ENCODE peak calls at places on chromosomes 12 and 14, in five cellular contexts. One of them, this sample, is unnamed.
A peak's percentile ranks its signal among the peaks of the same experiment; 100 is the strongest.

GRCh38 chr14:96806836-96807235 is 9.7 kb downstream of the VRK1 start:
- DNase-seq in A549: no peak
- DNase-seq in K562: no peak
- DNase-seq in HepG2: peak; percentile 90
- DNase-seq in H1: no peak
- DNase-seq in this sample: no peak

GRCh38 chr12:17076335-17076734 is 470.4 kb upstream of the LMO3 start:
- DNase-seq in A549: peak; percentile 56
- DNase-seq in K562: no peak
- DNase-seq in HepG2: peak; percentile 8
- DNase-seq in H1: no peak
- DNase-seq in this sample: no peak

GRCh38 chr14:49250517-49250916 is 335.7 kb downstream of the RPS29 start:
- DNase-seq in A549: no peak
- DNase-seq in K562: no peak
- DNase-seq in HepG2: no peak
- DNase-seq in H1: no peak
- DNase-seq in this sample: no peak

GRCh38 chr12:98373982-98374381 is 141.4 kb upstream of the TMPO start:
- DNase-seq in A549: no peak
- DNase-seq in K562: no peak
- DNase-seq in HepG2: no peak
- DNase-seq in H1: no peak
- DNase-seq in this sample: no peak

GRCh38 chr12:54596526-54596946 is 8.1 kb upstream of the PPP1R1A start:
- DNase-seq in A549: peak; percentile 60
- DNase-seq in K562: peak; percentile 76
- DNase-seq in HepG2: peak; percentile 40
- DNase-seq in H1: peak; percentile 50
- DNase-seq in this sample: peak; percentile 52

GRCh38 chr12:43655586-43655985 is 103.0 kb downstream of the PUS7L start:
- DNase-seq in A549: no peak
- DNase-seq in K562: no peak
- DNase-seq in HepG2: no peak
- DNase-seq in H1: no peak
- DNase-seq in this sample: peak; percentile 39

GRCh38 chr14:99481745-99482099 is 513 bp downstream of the CCNK start:
- DNase-seq in A549: peak; percentile 40
- DNase-seq in K562: no peak
- DNase-seq in HepG2: no peak
- DNase-seq in H1: no peak
- DNase-seq in this sample: peak; percentile 39

GRCh38 chr14:49893309-49894213 is 679 bp downstream of the ARF6 start:
- DNase-seq in A549: peak; percentile 21
- DNase-seq in K562: peak; percentile 68
- DNase-seq in HepG2: no peak
- DNase-seq in H1: no peak
- DNase-seq in this sample: no peak

GRCh38 chr14:101104485-101104884 is 201.0 kb upstream of the RTL1 start:
- DNase-seq in A549: no peak
- DNase-seq in K562: no peak
- DNase-seq in HepG2: no peak
- DNase-seq in H1: no peak
- DNase-seq in this sample: no peak

GRCh38 chr12:56013482-56013881 is 7.4 kb upstream of the IKZF4 start:
- DNase-seq in A549: no peak
- DNase-seq in K562: no peak
- DNase-seq in HepG2: no peak
- DNase-seq in H1: no peak
- DNase-seq in this sample: no peak

GRCh38 chr12:93279849-93280412 is 97.8 kb upstream of the NUDT4 start:
- DNase-seq in A549: no peak
- DNase-seq in K562: no peak
- DNase-seq in HepG2: no peak
- DNase-seq in H1: no peak
- DNase-seq in this sample: peak; percentile 37

GRCh38 chr14:65500075-65500474 is 87.5 kb downstream of the FUT8 start:
- DNase-seq in A549: no peak
- DNase-seq in K562: no peak
- DNase-seq in HepG2: no peak
- DNase-seq in H1: no peak
- DNase-seq in this sample: no peak

GRCh38 chr14:53957739-53958138 is 1.1 kb upstream of the BMP4 start:
- DNase-seq in A549: no peak
- DNase-seq in K562: no peak
- DNase-seq in HepG2: peak; percentile 26
- DNase-seq in H1: no peak
- DNase-seq in this sample: no peak

GRCh38 chr12:94175763-94176660 is 27.6 kb downstream of the PLXNC1 start:
- DNase-seq in A549: no peak
- DNase-seq in K562: no peak
- DNase-seq in HepG2: no peak
- DNase-seq in H1: no peak
- DNase-seq in this sample: peak; percentile 36

GRCh38 chr12:52027085-52027843 is 20.5 kb downstream of the TAMALIN start:
- DNase-seq in A549: no peak
- DNase-seq in K562: no peak
- DNase-seq in HepG2: no peak
- DNase-seq in H1: no peak
- DNase-seq in this sample: no peak

GRCh38 chr12:53941187-53941586 is 2.6 kb downstream of the HOXC13 start:
- DNase-seq in A549: no peak
- DNase-seq in K562: no peak
- DNase-seq in HepG2: no peak
- DNase-seq in H1: no peak
- DNase-seq in this sample: no peak

GRCh38 chr12:131677699-131678098 is 33.2 kb upstream of the SFSWAP start:
- DNase-seq in A549: no peak
- DNase-seq in K562: no peak
- DNase-seq in HepG2: no peak
- DNase-seq in H1: no peak
- DNase-seq in this sample: no peak

GRCh38 chr12:104649217-104649834 is 192.6 kb downstream of the CHST11 start:
- DNase-seq in A549: no peak
- DNase-seq in K562: no peak
- DNase-seq in HepG2: no peak
- DNase-seq in H1: no peak
- DNase-seq in this sample: no peak

GRCh38 chr12:104648746-104649145 is 192.0 kb downstream of the CHST11 start:
- DNase-seq in A549: no peak
- DNase-seq in K562: no peak
- DNase-seq in HepG2: no peak
- DNase-seq in H1: no peak
- DNase-seq in this sample: no peak

GRCh38 chr12:104643093-104643646 is 186.4 kb downstream of the CHST11 start:
- DNase-seq in A549: no peak
- DNase-seq in K562: no peak
- DNase-seq in HepG2: no peak
- DNase-seq in H1: no peak
- DNase-seq in this sample: no peak

GRCh38 chr12:104641862-104642261 is 185.1 kb downstream of the CHST11 start:
- DNase-seq in A549: no peak
- DNase-seq in K562: no peak
- DNase-seq in HepG2: no peak
- DNase-seq in H1: no peak
- DNase-seq in this sample: no peak

DNA sequence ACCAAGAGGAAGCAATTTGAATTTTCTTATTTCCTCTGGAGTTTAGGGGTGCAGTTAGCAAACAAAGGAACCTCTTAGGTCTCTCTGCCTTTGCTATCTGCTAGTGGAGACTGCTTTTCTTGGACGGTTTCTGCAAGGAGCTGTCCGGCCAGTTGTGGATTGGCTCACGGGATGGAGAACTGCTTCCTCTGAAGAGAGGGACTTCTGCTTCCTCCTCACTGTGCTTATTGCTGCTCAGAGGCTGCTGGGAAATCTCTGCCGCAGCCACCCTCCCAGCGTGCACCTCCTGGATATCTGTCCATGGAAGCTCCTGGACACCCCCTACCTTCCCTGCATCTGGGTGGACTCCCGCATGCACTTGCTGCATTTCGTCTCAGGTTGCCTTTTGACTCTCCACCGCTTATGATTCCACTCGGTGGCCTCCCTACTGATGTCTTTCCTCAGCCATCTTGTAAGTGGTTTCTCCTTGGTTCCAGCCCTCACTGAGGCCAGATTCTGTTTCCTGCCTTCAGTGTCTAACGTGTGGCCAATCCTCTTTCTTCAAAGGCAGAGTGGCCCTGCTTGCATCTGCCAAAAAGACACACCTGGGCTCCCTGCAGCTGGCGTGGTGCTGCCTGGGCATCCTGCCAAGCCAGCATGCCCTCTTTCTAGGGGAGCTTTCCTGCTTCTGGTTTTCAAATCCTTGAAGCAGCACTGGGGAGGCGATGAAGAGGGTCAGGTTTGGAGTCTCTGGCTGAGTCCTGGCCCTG is 187.3 kb downstream of the CHST11 start:
- DNase-seq in A549: no peak
- DNase-seq in K562: no peak
- DNase-seq in HepG2: no peak
- DNase-seq in H1: no peak
- DNase-seq in this sample: no peak
- TF ChIP-seq MAFK in A549: no peak
- TF ChIP-seq MAFK in K562: no peak
- TF ChIP-seq MAFK in HepG2: no peak
- TF ChIP-seq MAFK in H1: no peak
- TF ChIP-seq MAFK in this sample: no peak

GRCh38 chr14:98227000-98227726 is 1044.8 kb downstream of the BCL11B start:
- DNase-seq in A549: no peak
- DNase-seq in K562: no peak
- DNase-seq in HepG2: no peak
- DNase-seq in H1: no peak
- DNase-seq in this sample: no peak
- TF ChIP-seq MAFK in A549: no peak
- TF ChIP-seq MAFK in K562: no peak
- TF ChIP-seq MAFK in HepG2: no peak
- TF ChIP-seq MAFK in H1: no peak
- TF ChIP-seq MAFK in this sample: no peak

GRCh38 chr14:69500096-69500495 is 15.6 kb downstream of the PLEKHD1 start:
- DNase-seq in A549: no peak
- DNase-seq in K562: no peak
- DNase-seq in HepG2: no peak
- DNase-seq in H1: no peak
- DNase-seq in this sample: no peak

GRCh38 chr14:69499436-69499835 is 14.9 kb downstream of the PLEKHD1 start:
- DNase-seq in A549: no peak
- DNase-seq in K562: no peak
- DNase-seq in HepG2: no peak
- DNase-seq in H1: no peak
- DNase-seq in this sample: no peak

GRCh38 chr14:69504775-69505174 is 20.2 kb downstream of the PLEKHD1 start:
- DNase-seq in A549: no peak
- DNase-seq in K562: no peak
- DNase-seq in HepG2: no peak
- DNase-seq in H1: no peak
- DNase-seq in this sample: no peak

GRCh38 chr14:69500736-69501135 is 16.2 kb downstream of the PLEKHD1 start:
- DNase-seq in A549: no peak
- DNase-seq in K562: no peak
- DNase-seq in HepG2: no peak
- DNase-seq in H1: no peak
- DNase-seq in this sample: no peak

DNA sequence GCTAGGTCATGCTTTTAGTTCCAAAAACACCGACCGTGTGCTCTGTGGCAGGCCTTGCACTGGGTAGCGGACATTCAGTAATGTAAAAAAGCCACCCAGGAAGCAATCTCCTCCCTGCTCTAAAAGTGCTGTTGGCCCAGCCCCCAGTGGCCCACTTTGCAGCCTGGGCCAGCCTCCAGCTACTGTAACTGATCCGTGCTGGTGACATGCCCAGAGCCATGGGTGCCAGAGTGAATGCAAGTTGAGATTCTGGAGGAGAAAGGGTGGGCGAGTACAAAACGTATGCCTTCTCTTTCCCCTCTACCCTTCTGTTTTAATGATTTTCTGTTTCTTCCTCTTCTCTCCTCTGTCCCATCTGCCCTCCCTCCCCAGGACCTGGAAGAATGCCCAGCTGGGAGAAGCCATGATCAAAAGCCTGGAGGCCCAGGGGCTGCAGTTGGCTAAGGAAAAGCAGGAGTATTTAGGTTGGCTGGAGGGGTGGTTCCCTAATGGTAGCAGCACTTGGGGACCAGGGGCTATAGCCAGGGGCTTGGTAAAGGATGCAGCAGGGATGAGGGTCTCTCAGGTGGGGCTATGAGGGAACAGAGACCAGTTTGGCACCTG is 16.9 kb downstream of the PLEKHD1 start:
- DNase-seq in A549: no peak
- DNase-seq in K562: no peak
- DNase-seq in HepG2: no peak
- DNase-seq in H1: no peak
- DNase-seq in this sample: peak; percentile 15
- TF ChIP-seq MAFK in A549: no peak
- TF ChIP-seq MAFK in K562: no peak
- TF ChIP-seq MAFK in HepG2: no peak
- TF ChIP-seq MAFK in H1: no peak
- TF ChIP-seq MAFK in this sample: no peak

GRCh38 chr12:113056631-113057488 is at the start of gene DTX1:
- DNase-seq in A549: no peak
- DNase-seq in K562: no peak
- DNase-seq in HepG2: no peak
- DNase-seq in H1: no peak
- DNase-seq in this sample: no peak
- TF ChIP-seq MAFK in A549: no peak
- TF ChIP-seq MAFK in K562: no peak
- TF ChIP-seq MAFK in HepG2: no peak
- TF ChIP-seq MAFK in H1: no peak
- TF ChIP-seq MAFK in this sample: no peak

DNA sequence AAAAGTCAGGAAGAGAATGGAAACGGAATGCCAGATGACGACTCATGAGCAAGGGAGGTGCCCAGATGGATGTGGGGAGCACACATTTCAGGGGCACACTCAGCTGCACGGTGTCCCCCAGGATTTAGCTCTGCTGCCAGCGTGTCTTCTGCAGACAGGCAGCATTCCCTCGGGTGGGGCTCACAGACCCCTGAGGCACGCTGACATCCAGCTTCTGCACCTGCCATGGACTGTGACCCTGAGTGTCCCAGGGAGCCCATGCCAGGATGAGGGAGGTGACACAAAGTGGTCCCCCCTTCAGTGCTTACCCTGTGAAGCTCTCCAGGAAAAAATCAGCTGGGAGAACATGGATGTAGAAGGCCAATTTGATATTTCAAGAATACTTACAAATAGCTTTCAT is 84.2 kb downstream of the PIWIL1 start:
- DNase-seq in A549: no peak
- DNase-seq in K562: no peak
- DNase-seq in HepG2: no peak
- DNase-seq in H1: no peak
- DNase-seq in this sample: no peak
- TF ChIP-seq MAFK in A549: no peak
- TF ChIP-seq MAFK in K562: no peak
- TF ChIP-seq MAFK in HepG2: no peak
- TF ChIP-seq MAFK in H1: no peak
- TF ChIP-seq MAFK in this sample: no peak

GRCh38 chr12:109944975-109945374 is 44.9 kb downstream of the TCHP start:
- DNase-seq in A549: no peak
- DNase-seq in K562: no peak
- DNase-seq in HepG2: peak; percentile 58
- DNase-seq in H1: peak; percentile 73
- DNase-seq in this sample: peak; percentile 82
- TF ChIP-seq MAFK in A549: no peak
- TF ChIP-seq MAFK in K562: no peak
- TF ChIP-seq MAFK in HepG2: no peak
- TF ChIP-seq MAFK in H1: peak; percentile 40
- TF ChIP-seq MAFK in this sample: no peak